ENCODE peak calls at places on chromosome 3, in nine cellular contexts. N is CD8-positive, alpha-beta memory T cell; Q is effector memory CD4-positive, alpha-beta T cell; M is PC-3; X is mucosa of gallbladder; G is NCI-H1092; C is hippocampal formation; J is SJSA1; L is activated T-cell treated with anti-CD3 and anti-CD28 coated beads for 24 hours. P is an unnamed sample.

GRCh38 chr3:127467386-127467785 is 123.1 kb downstream of the TPRA1 start:
- DNase-seq in G (no peak), L (no peak), C (no peak), Q (no peak), M (no peak), J (no peak), N (no peak), X (no peak), P (no peak)

GRCh38 chr3:36212291-36212690 is 168.0 kb upstream of the STAC start:
- DNase-seq in L (no peak), Q (no peak), C (no peak), X (no peak), N (no peak), M (peak), G (no peak), J (no peak), P (no peak)

GRCh38 chr3:143963946-143964345 is 7.7 kb upstream of the DIPK2A start:
- DNase-seq in N (no peak), J (no peak), Q (no peak), X (no peak), C (no peak), M (no peak), L (no peak), G (no peak), P (no peak)

GRCh38 chr3:46228259-46229222 is 13.7 kb upstream of the CCR3 start:
- DNase-seq in Q (no peak), G (no peak), J (peak), N (no peak), L (no peak), C (no peak), X (no peak), M (peak), P (no peak)

GRCh38 chr3:157156844-157157635 is 2.9 kb downstream of the CCNL1 start:
- DNase-seq in J (no peak), X (no peak), G (no peak), Q (no peak), M (no peak), C (no peak), L (no peak), N (no peak), P (no peak)

GRCh38 chr3:42229942-42230688 is 35.9 kb downstream of the CCK start:
- DNase-seq in C (peak), X (no peak), G (no peak), J (peak), Q (no peak), N (no peak), L (no peak), M (peak), P (no peak)

GRCh38 chr3:38925351-38925750 is 109.3 kb upstream of the SCN10A start:
- DNase-seq in N (no peak), M (no peak), L (no peak), G (no peak), C (no peak), Q (no peak), J (no peak), X (no peak), P (no peak)

GRCh38 chr3:82133070-82133606 is 371.7 kb upstream of the GBE1 start:
- DNase-seq in J (peak), Q (no peak), X (peak), G (peak), N (peak), L (peak), M (peak), C (peak), P (no peak)

GRCh38 chr3:48837163-48837562 is 10.5 kb downstream of the PRKAR2A start:
- DNase-seq in Q (no peak), N (no peak), X (no peak), J (no peak), G (no peak), L (no peak), C (no peak), M (no peak), P (no peak)

GRCh38 chr3:194396897-194397756 is 1.9 kb downstream of the GP5 start:
- DNase-seq in J (no peak), M (no peak), G (no peak), N (no peak), X (no peak), Q (no peak), C (no peak), L (no peak), P (no peak)

GRCh38 chr3:14285526-14285925 is 106.9 kb downstream of the LSM3 start:
- DNase-seq in Q (no peak), L (no peak), M (no peak), C (no peak), X (no peak), J (no peak), N (no peak), G (no peak), P (no peak)

GRCh38 chr3:172152869-172153268 is 113.5 kb downstream of the FNDC3B start:
- DNase-seq in M (peak), Q (no peak), L (no peak), C (no peak), J (no peak), G (no peak), N (no peak), X (no peak), P (no peak)

GRCh38 chr3:47009225-47010049 is 30.0 kb downstream of the NBEAL2 start:
- DNase-seq in L (peak), X (peak), M (no peak), C (peak), Q (peak), G (peak), J (peak), N (peak), P (peak)

GRCh38 chr3:14716593-14716992 is 41.7 kb downstream of the C3orf20 start:
- DNase-seq in G (no peak), Q (no peak), C (no peak), J (no peak), X (no peak), L (no peak), N (no peak), M (peak), P (no peak)

GRCh38 chr3:160133757-160134156 is 91.5 kb upstream of the C3orf80 start:
- DNase-seq in N (no peak), J (no peak), M (peak), C (no peak), L (no peak), X (no peak), G (no peak), Q (no peak), P (no peak)

GRCh38 chr3:120192159-120192558 is 92.9 kb downstream of the GPR156 start:
- DNase-seq in X (no peak), N (no peak), G (no peak), J (no peak), L (no peak), Q (no peak), C (no peak), M (no peak), P (no peak)

GRCh38 chr3:62962656-62963055 is 87.4 kb upstream of the CADPS start:
- DNase-seq in X (no peak), C (no peak), J (no peak), G (no peak), Q (no peak), L (no peak), N (no peak), M (no peak), P (no peak)

GRCh38 chr3:97265237-97266005 is 451.0 kb downstream of the EPHA6 start:
- DNase-seq in X (no peak), N (no peak), J (no peak), L (no peak), Q (no peak), G (no peak), C (no peak), M (no peak), P (no peak)

P was measured in T-helper 22 cell.